ENCODE peak calls at places on chromosomes 2 and 18, in six cellular contexts. One of them, this sample, is unnamed.

GRCh38 chr2:56741601-56742102 is 557.9 kb downstream of the CCDC85A start:
- DNase-seq in upper lobe of right lung: peak
- DNase-seq in body of pancreas: no peak
- DNase-seq in Panc1: peak
- DNase-seq in MCF 10A: peak
- DNase-seq in HepG2: peak
- DNase-seq in this sample: no peak

GRCh38 chr18:79637181-79637920 is 42.3 kb upstream of the CTDP1 start:
- DNase-seq in upper lobe of right lung: no peak
- DNase-seq in body of pancreas: no peak
- DNase-seq in Panc1: no peak
- DNase-seq in MCF 10A: no peak
- DNase-seq in HepG2: no peak
- DNase-seq in this sample: no peak

GRCh38 chr2:238645095-238645494 is 202.8 kb upstream of the TWIST2 start:
- DNase-seq in upper lobe of right lung: no peak
- DNase-seq in body of pancreas: no peak
- DNase-seq in Panc1: no peak
- DNase-seq in MCF 10A: no peak
- DNase-seq in HepG2: no peak
- DNase-seq in this sample: no peak

GRCh38 chr2:23606968-23607367 is 222.0 kb downstream of the KLHL29 start:
- DNase-seq in upper lobe of right lung: no peak
- DNase-seq in body of pancreas: no peak
- DNase-seq in Panc1: no peak
- DNase-seq in MCF 10A: peak
- DNase-seq in HepG2: no peak
- DNase-seq in this sample: peak

GRCh38 chr2:171910494-171910893 is 11.8 kb upstream of the HAT1 start:
- DNase-seq in upper lobe of right lung: no peak
- DNase-seq in body of pancreas: no peak
- DNase-seq in Panc1: no peak
- DNase-seq in MCF 10A: no peak
- DNase-seq in HepG2: no peak
- DNase-seq in this sample: no peak

GRCh38 chr18:35745814-35746213 is 164.3 kb downstream of the GALNT1 start:
- DNase-seq in upper lobe of right lung: no peak
- DNase-seq in body of pancreas: no peak
- DNase-seq in Panc1: no peak
- DNase-seq in MCF 10A: no peak
- DNase-seq in HepG2: no peak
- DNase-seq in this sample: no peak

GRCh38 chr18:35707674-35708073 is 126.1 kb downstream of the GALNT1 start:
- DNase-seq in upper lobe of right lung: no peak
- DNase-seq in body of pancreas: no peak
- DNase-seq in Panc1: no peak
- DNase-seq in MCF 10A: no peak
- DNase-seq in HepG2: no peak
- DNase-seq in this sample: no peak

GRCh38 chr2:44168684-44169154 is at the start of gene PPM1B:
- DNase-seq in upper lobe of right lung: peak
- DNase-seq in body of pancreas: peak
- DNase-seq in Panc1: no peak
- DNase-seq in MCF 10A: no peak
- DNase-seq in HepG2: no peak
- DNase-seq in this sample: peak

GRCh38 chr2:9071032-9071431 is 67.5 kb upstream of the MBOAT2 start:
- DNase-seq in upper lobe of right lung: no peak
- DNase-seq in body of pancreas: no peak
- DNase-seq in Panc1: peak
- DNase-seq in MCF 10A: peak
- DNase-seq in HepG2: peak
- DNase-seq in this sample: no peak

GRCh38 chr18:59821983-59822382 is 77.8 kb upstream of the PMAIP1 start:
- DNase-seq in upper lobe of right lung: no peak
- DNase-seq in body of pancreas: no peak
- DNase-seq in Panc1: no peak
- DNase-seq in MCF 10A: no peak
- DNase-seq in HepG2: no peak
- DNase-seq in this sample: no peak

GRCh38 chr2:239165206-239165831 is 235.5 kb downstream of the HDAC4 start:
- DNase-seq in upper lobe of right lung: peak
- DNase-seq in body of pancreas: no peak
- DNase-seq in Panc1: no peak
- DNase-seq in MCF 10A: no peak
- DNase-seq in HepG2: no peak
- DNase-seq in this sample: peak

GRCh38 chr2:219851801-219852481 is 224.5 kb downstream of the SLC4A3 start:
- DNase-seq in upper lobe of right lung: no peak
- DNase-seq in body of pancreas: no peak
- DNase-seq in Panc1: no peak
- DNase-seq in MCF 10A: peak
- DNase-seq in HepG2: no peak
- DNase-seq in this sample: no peak

GRCh38 chr2:152089238-152089637 is 9.6 kb downstream of the CACNB4 start:
- DNase-seq in upper lobe of right lung: no peak
- DNase-seq in body of pancreas: no peak
- DNase-seq in Panc1: no peak
- DNase-seq in MCF 10A: no peak
- DNase-seq in HepG2: no peak
- DNase-seq in this sample: no peak

GRCh38 chr18:78768221-78768620 is 211.4 kb upstream of the SALL3 start:
- DNase-seq in upper lobe of right lung: no peak
- DNase-seq in body of pancreas: no peak
- DNase-seq in Panc1: no peak
- DNase-seq in MCF 10A: no peak
- DNase-seq in HepG2: no peak
- DNase-seq in this sample: peak

GRCh38 chr18:7566244-7566586 is 901 bp upstream of the PTPRM start:
- DNase-seq in upper lobe of right lung: no peak
- DNase-seq in body of pancreas: no peak
- DNase-seq in Panc1: no peak
- DNase-seq in MCF 10A: no peak
- DNase-seq in HepG2: no peak
- DNase-seq in this sample: no peak

GRCh38 chr18:7566587-7567486 is at the start of gene PTPRM:
- DNase-seq in upper lobe of right lung: peak
- DNase-seq in body of pancreas: peak
- DNase-seq in Panc1: no peak
- DNase-seq in MCF 10A: peak
- DNase-seq in HepG2: peak
- DNase-seq in this sample: peak

GRCh38 chr18:7565677-7566076 is 1.4 kb upstream of the PTPRM start:
- DNase-seq in upper lobe of right lung: no peak
- DNase-seq in body of pancreas: no peak
- DNase-seq in Panc1: no peak
- DNase-seq in MCF 10A: no peak
- DNase-seq in HepG2: no peak
- DNase-seq in this sample: no peak

GRCh38 chr18:7567487-7568425 is 640 bp downstream of the PTPRM start:
- DNase-seq in upper lobe of right lung: peak
- DNase-seq in body of pancreas: peak
- DNase-seq in Panc1: no peak
- DNase-seq in MCF 10A: peak
- DNase-seq in HepG2: no peak
- DNase-seq in this sample: peak

DNA sequence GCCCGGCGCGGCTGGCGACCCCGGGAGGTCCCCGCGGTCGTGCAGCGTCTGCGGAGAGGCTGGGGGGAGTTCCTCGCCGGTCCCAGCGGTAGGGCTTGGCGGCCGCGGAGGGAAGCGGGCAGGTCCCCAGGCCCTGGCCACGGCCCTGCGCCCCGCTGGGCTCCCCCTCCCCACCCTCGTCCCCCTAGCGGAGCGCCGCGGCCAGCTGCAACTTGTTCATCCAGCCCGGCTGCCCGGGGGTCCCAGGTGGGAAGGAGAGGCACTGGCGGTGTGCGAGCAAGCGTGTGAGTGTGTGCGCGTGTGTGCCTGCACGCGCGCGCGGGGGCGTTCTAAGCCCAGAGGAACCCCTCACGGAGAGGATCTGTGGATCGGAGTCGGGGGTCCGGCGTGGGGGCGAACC is 1.3 kb downstream of the PTPRM start:
- DNase-seq in upper lobe of right lung: peak
- DNase-seq in body of pancreas: peak
- DNase-seq in Panc1: no peak
- DNase-seq in MCF 10A: peak
- DNase-seq in HepG2: peak
- DNase-seq in this sample: peak
- TF ChIP-seq CTCF in upper lobe of right lung: peak
- TF ChIP-seq CTCF in body of pancreas: peak
- TF ChIP-seq CTCF in Panc1: peak
- TF ChIP-seq CTCF in MCF 10A: no peak
- TF ChIP-seq CTCF in HepG2: peak
- TF ChIP-seq CTCF in this sample: peak

GRCh38 chr2:224145751-224146355 is 106.8 kb upstream of the SERPINE2 start:
- DNase-seq in upper lobe of right lung: no peak
- DNase-seq in body of pancreas: no peak
- DNase-seq in Panc1: no peak
- DNase-seq in MCF 10A: peak
- DNase-seq in HepG2: peak
- DNase-seq in this sample: no peak

GRCh38 chr2:224143521-224143920 is 104.4 kb upstream of the SERPINE2 start:
- DNase-seq in upper lobe of right lung: no peak
- DNase-seq in body of pancreas: no peak
- DNase-seq in Panc1: no peak
- DNase-seq in MCF 10A: no peak
- DNase-seq in HepG2: no peak
- DNase-seq in this sample: no peak

GRCh38 chr2:224141304-224141703 is 102.2 kb upstream of the SERPINE2 start:
- DNase-seq in upper lobe of right lung: no peak
- DNase-seq in body of pancreas: no peak
- DNase-seq in Panc1: no peak
- DNase-seq in MCF 10A: no peak
- DNase-seq in HepG2: no peak
- DNase-seq in this sample: no peak

GRCh38 chr2:224146356-224147160 is 107.5 kb upstream of the SERPINE2 start:
- DNase-seq in upper lobe of right lung: no peak
- DNase-seq in body of pancreas: no peak
- DNase-seq in Panc1: no peak
- DNase-seq in MCF 10A: no peak
- DNase-seq in HepG2: peak
- DNase-seq in this sample: no peak

GRCh38 chr2:224142397-224143312 is 103.6 kb upstream of the SERPINE2 start:
- DNase-seq in upper lobe of right lung: no peak
- DNase-seq in body of pancreas: no peak
- DNase-seq in Panc1: no peak
- DNase-seq in MCF 10A: peak
- DNase-seq in HepG2: no peak
- DNase-seq in this sample: no peak
- TF ChIP-seq CTCF in upper lobe of right lung: no peak
- TF ChIP-seq CTCF in body of pancreas: peak
- TF ChIP-seq CTCF in Panc1: no peak
- TF ChIP-seq CTCF in MCF 10A: peak
- TF ChIP-seq CTCF in HepG2: no peak
- TF ChIP-seq CTCF in this sample: peak

DNA sequence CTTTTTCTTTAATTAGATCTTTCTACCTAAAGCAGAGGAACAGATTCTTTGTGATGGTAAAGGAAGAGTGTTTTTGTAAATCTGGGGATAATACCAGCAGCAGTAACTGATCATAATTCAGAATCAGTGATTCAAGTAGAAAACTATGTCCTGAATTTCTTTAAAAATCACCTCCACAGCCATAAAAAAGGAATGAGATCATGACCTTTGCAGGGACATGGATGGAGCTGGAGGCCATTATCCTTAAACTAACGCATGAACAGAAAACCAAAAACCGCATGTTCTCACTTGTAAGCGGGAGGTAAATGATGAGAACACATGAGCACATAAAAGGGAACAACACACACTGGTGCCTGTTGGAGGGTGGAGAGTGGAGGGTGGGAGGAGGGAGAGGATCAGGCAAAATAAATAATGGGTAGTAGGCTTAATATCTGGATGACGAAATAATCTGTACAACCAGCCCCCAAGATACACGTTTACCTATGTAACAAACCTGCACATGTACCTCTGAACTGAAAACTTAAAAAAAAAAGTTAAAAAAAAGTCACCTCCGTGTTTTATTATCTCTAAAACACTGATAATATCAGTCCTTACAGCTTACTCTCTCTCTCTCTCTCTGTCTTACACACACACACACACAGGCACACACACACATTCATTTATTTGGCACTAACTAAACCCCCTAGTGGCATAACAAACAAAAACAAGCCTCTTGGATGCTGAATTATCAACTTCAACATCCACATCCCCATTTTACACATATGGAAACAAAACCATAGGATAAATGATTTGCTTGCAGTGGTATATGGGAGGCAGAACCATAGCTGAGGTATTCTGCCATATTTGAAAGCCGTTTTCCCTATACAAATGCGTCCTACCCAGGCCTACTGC is 1.4 kb downstream of the TM4SF20 start:
- DNase-seq in upper lobe of right lung: no peak
- DNase-seq in body of pancreas: no peak
- DNase-seq in Panc1: no peak
- DNase-seq in MCF 10A: no peak
- DNase-seq in HepG2: no peak
- DNase-seq in this sample: no peak
- TF ChIP-seq CTCF in upper lobe of right lung: no peak
- TF ChIP-seq CTCF in body of pancreas: no peak
- TF ChIP-seq CTCF in Panc1: peak
- TF ChIP-seq CTCF in MCF 10A: peak
- TF ChIP-seq CTCF in HepG2: no peak
- TF ChIP-seq CTCF in this sample: peak

GRCh38 chr2:200484934-200485333 is 24.9 kb downstream of the KCTD18 start:
- DNase-seq in upper lobe of right lung: no peak
- DNase-seq in body of pancreas: no peak
- DNase-seq in Panc1: no peak
- DNase-seq in MCF 10A: no peak
- DNase-seq in HepG2: no peak
- DNase-seq in this sample: no peak

GRCh38 chr2:200482194-200482593 is 27.7 kb downstream of the KCTD18 start:
- DNase-seq in upper lobe of right lung: no peak
- DNase-seq in body of pancreas: no peak
- DNase-seq in Panc1: no peak
- DNase-seq in MCF 10A: no peak
- DNase-seq in HepG2: peak
- DNase-seq in this sample: no peak

GRCh38 chr2:200479617-200480292 is 30.1 kb downstream of the KCTD18 start:
- DNase-seq in upper lobe of right lung: no peak
- DNase-seq in body of pancreas: no peak
- DNase-seq in Panc1: peak
- DNase-seq in MCF 10A: peak
- DNase-seq in HepG2: peak
- DNase-seq in this sample: no peak

GRCh38 chr2:200486529-200486928 is 23.3 kb downstream of the KCTD18 start:
- DNase-seq in upper lobe of right lung: no peak
- DNase-seq in body of pancreas: no peak
- DNase-seq in Panc1: no peak
- DNase-seq in MCF 10A: no peak
- DNase-seq in HepG2: no peak
- DNase-seq in this sample: no peak

DNA sequence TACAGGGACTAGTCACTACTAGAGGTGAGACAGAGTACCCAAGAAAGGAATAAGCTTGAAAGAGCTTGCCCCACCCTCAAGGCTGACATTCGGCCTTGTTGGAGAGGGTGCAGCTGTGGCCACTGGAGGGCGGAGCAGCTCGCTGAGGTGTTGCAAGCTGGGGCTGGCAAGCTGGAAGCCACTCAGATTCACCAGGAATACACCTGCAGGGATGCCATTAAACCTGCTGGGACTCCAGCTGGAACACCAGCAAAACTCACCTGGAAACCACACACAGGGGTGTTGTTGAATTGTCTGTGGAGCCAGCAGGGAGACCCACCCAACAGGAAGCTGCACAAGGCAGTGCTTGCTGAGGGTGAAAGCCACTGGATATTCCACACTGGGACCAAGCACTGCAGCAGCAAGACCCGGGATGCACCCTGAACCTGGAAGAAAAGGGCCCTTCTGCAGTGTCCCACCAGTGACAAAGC is 26.1 kb downstream of the KCTD18 start:
- DNase-seq in upper lobe of right lung: peak
- DNase-seq in body of pancreas: peak
- DNase-seq in Panc1: peak
- DNase-seq in MCF 10A: peak
- DNase-seq in HepG2: peak
- DNase-seq in this sample: no peak
- TF ChIP-seq CTCF in upper lobe of right lung: peak
- TF ChIP-seq CTCF in body of pancreas: peak
- TF ChIP-seq CTCF in Panc1: peak
- TF ChIP-seq CTCF in MCF 10A: peak
- TF ChIP-seq CTCF in HepG2: peak
- TF ChIP-seq CTCF in this sample: peak